ENCODE peak calls at places on chromosomes 4 and X, in eight cellular contexts. B is astrocyte; E is effector memory CD4-positive, alpha-beta T cell; G is left lung; O is trophoblast cell; S is uterus; X is body of pancreas; M is CD4-positive, alpha-beta T cell. H is an unnamed sample.

GRCh38 chr4:105191621-105192210 is 45.0 kb downstream of the TET2 start:
- DNase-seq in B (peak; percentile 72), E (no peak), G (no peak), O (peak; percentile 58), S (no peak), X (no peak), M (no peak), H (no peak)

GRCh38 chrX:150680974-150681373 is 12.2 kb upstream of the MTMR1 start:
- DNase-seq in B (no peak), E (no peak), G (no peak), O (peak; percentile 42), S (no peak), X (peak; percentile 28), M (no peak), H (peak; percentile 47)

GRCh38 chr4:139934336-139934735 is 219.6 kb downstream of the MAML3 start:
- DNase-seq in B (no peak), E (no peak), G (no peak), O (no peak), S (peak; percentile 66), X (peak; percentile 28), M (no peak), H (peak; percentile 49)

GRCh38 chrX:79153348-79153747 is 8.9 kb downstream of the GPR174 start:
- DNase-seq in B (no peak), E (no peak), G (no peak), O (no peak), S (no peak), X (no peak), M (no peak), H (no peak)

GRCh38 chr4:184382189-184382846 is 92.0 kb downstream of the IRF2 start:
- DNase-seq in B (no peak), E (no peak), G (no peak), O (no peak), S (no peak), X (no peak), M (no peak), H (no peak)

GRCh38 chrX:41148553-41148952 is 63.3 kb downstream of the USP9X start:
- DNase-seq in B (peak; percentile 75), E (no peak), G (no peak), O (peak; percentile 38), S (no peak), X (no peak), M (no peak), H (no peak)

GRCh38 chrX:87873988-87874500 is 356.4 kb downstream of the KLHL4 start:
- DNase-seq in B (no peak), E (no peak), G (no peak), O (no peak), S (no peak), X (no peak), M (no peak), H (no peak)

GRCh38 chr4:14404730-14405129 is 597.6 kb upstream of the CPEB2 start:
- DNase-seq in B (no peak), E (no peak), G (no peak), O (no peak), S (no peak), X (no peak), M (no peak), H (no peak)

GRCh38 chr4:8305851-8306361 is 36.4 kb downstream of the HTRA3 start:
- DNase-seq in B (no peak), E (no peak), G (peak; percentile 65), O (no peak), S (peak; percentile 33), X (no peak), M (no peak), H (peak; percentile 73)

GRCh38 chrX:44913656-44914531 is 40.9 kb downstream of the KDM6A start:
- DNase-seq in B (no peak), E (no peak), G (no peak), O (no peak), S (no peak), X (no peak), M (no peak), H (no peak)

GRCh38 chr4:186723207-186724047 is at the start of gene FAT1:
- DNase-seq in B (peak; percentile 73), E (no peak), G (peak; percentile 86), O (peak; percentile 83), S (peak; percentile 58), X (peak; percentile 70), M (no peak), H (peak; percentile 83)

GRCh38 chr4:113635739-113636437 is 125.7 kb downstream of the CAMK2D start:
- DNase-seq in B (peak; percentile 90), E (no peak), G (no peak), O (no peak), S (no peak), X (no peak), M (no peak), H (no peak)

GRCh38 chr4:186701273-186701672 is 22.4 kb downstream of the FAT1 start:
- DNase-seq in B (peak; percentile 83), E (no peak), G (no peak), O (no peak), S (no peak), X (peak; percentile 42), M (no peak), H (peak; percentile 37)

GRCh38 chr4:23888421-23889319 is 1.2 kb downstream of the PPARGC1A start:
- DNase-seq in B (peak; percentile 65), E (no peak), G (no peak), O (peak; percentile 13), S (no peak), X (no peak), M (no peak), H (no peak)

DNA sequence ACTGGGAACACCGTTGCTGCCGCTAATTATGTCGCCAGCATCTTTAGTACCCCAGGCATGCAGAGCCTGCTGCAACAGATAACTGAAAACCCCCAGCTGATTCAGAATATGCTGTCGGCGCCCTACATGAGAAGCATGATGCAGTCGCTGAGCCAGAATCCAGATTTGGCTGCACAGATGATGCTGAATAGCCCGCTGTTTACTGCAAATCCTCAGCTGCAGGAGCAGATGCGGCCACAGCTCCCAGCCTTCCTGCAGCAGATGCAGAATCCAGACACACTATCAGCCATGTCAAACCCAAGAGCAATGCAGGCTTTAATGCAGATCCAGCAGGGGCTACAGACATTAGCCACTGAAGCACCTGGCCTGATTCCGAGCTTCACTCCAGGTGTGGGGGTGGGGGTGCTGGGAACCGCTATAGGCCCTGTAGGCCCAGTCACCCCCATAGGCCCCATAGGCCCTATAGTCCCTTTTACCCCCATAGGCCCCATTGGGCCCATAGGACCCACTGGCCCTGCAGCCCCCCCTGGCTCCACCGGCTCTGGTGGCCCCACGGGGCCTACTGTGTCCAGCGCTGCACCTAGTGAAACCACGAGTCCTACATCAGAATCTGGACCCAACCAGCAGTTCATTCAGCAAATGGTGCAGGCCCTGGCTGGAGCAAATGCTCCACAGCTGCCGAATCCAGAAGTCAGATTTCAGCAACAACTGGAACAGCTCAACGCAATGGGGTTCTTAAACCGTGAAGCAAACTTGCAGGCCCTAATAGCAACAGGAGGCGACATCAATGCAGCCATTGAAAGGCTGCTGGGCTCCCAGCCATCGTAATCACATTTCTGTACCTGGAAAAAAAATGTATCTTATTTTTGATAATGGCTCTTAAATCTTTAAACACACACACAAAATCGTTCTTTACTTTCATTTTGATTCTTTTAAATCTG is 1.8 kb downstream of the UBQLN2 start:
- DNase-seq in B (no peak), E (no peak), G (no peak), O (peak; percentile 66), S (no peak), X (peak; percentile 1), M (no peak), H (no peak)
- H3K27ac ChIP-seq in B (peak overlapping the region; percentile 94), E (peak overlapping the region; percentile 94), G (peak overlapping the region; percentile 96), O (no peak overlapping the region), S (peak overlapping the region; percentile 93), X (no peak overlapping the region), M (peak overlapping the region; percentile 89), H (no peak overlapping the region)

DNA sequence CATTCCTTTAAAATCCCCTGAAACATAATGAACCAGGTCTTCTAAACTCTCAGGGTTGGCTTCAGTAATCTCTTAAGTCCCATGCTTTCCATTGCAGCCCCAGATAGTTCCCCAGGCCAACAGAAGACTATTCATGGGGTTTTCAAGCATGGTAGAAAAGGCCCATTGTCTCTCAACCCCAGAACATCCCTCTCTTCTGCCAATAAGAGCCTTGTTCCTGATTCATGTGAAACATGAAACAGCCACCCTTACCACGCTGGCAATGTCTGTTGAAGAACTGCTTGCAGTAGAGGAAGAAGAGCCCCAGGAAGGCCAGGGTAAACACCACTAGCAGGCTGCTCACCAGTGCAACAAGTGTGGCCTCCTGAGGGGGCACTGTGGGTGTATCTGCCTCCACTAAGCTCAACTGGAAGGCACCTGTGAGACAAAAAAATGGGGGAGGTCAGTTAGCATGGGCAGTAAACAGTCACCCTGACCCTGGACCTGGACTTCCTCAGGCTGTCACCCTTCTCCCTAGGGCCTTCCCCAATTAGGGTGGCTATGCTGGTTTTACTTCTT is 36.4 kb downstream of the EDA2R start:
- DNase-seq in B (no peak), E (no peak), G (no peak), O (no peak), S (no peak), X (no peak), M (no peak), H (no peak)
- H3K9me3 ChIP-seq in B (no peaks in the 10 kb centered on the region), E (no peaks in the 10 kb centered on the region), G (peaks cover 3% of the 10 kb centered on the region), O (no peaks in the 10 kb centered on the region), S (no peaks in the 10 kb centered on the region), X (no peaks in the 10 kb centered on the region), M (no peaks in the 10 kb centered on the region), H (peaks cover 2% of the 10 kb centered on the region)

GRCh38 chrX:70172226-70172625 is 5.1 kb upstream of the DGAT2L6 start:
- DNase-seq in B (peak; percentile 15), E (no peak), G (no peak), O (no peak), S (no peak), X (no peak), M (no peak), H (no peak)

GRCh38 chrX:70172964-70173363 is 4.3 kb upstream of the DGAT2L6 start:
- DNase-seq in B (no peak), E (no peak), G (no peak), O (no peak), S (no peak), X (no peak), M (no peak), H (no peak)

GRCh38 chrX:70174754-70175153 is 2.5 kb upstream of the DGAT2L6 start:
- DNase-seq in B (peak; percentile 65), E (no peak), G (no peak), O (no peak), S (no peak), X (no peak), M (no peak), H (no peak)

GRCh38 chrX:70169281-70169680 is 8.0 kb upstream of the DGAT2L6 start:
- DNase-seq in B (no peak), E (no peak), G (no peak), O (no peak), S (no peak), X (no peak), M (no peak), H (no peak)

DNA sequence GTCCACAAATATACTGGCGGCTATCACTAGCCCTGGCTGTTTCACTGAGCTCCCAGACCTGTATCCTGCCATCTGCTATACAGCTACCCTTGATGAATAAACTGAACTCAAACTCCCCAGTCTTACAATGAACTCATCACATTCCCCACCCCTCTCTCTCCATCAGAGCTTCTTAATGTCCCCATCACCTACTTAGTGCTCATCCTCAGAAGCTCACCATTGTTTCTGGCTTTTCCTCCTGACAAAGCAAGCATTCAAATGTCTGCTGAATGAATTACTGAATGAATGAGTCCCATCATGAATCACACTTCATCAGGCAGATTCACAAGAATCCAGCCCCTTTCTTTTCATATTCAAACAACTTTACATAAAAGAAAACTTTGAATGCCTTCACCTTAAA is 5.6 kb upstream of the DGAT2L6 start:
- DNase-seq in B (peak; percentile 13), E (no peak), G (no peak), O (no peak), S (no peak), X (no peak), M (no peak), H (no peak)
- H3K27ac ChIP-seq in B (peak overlapping the region; percentile 47), E (no peak overlapping the region), G (no peak overlapping the region), O (no peak overlapping the region), S (no peak overlapping the region), X (no peak overlapping the region), M (no peak overlapping the region), H (no peak overlapping the region)

GRCh38 chrX:151687635-151688034 is 7.6 kb upstream of the PRRG3 start:
- DNase-seq in B (no peak), E (no peak), G (no peak), O (no peak), S (no peak), X (no peak), M (no peak), H (no peak)
- H3K9me3 ChIP-seq in B (no peaks in the 10 kb centered on the region), E (no peaks in the 10 kb centered on the region), G (no peaks in the 10 kb centered on the region), O (no peaks in the 10 kb centered on the region), S (no peaks in the 10 kb centered on the region), X (no peaks in the 10 kb centered on the region), M (no peaks in the 10 kb centered on the region), H (no peaks in the 10 kb centered on the region)